ENCODE peak calls at places on chromosomes 11 and 22, in six cellular contexts. P, O, E, M, Y and K are unnamed samples.

GRCh38 chr22:37739000-37739399 is 42.2 kb downstream of the TRIOBP start:
- DNase-seq in M (no peak), P (no peak), Y (no peak), E (peak; percentile 52), O (no peak), K (peak; percentile 60)

GRCh38 chr11:121553806-121554205 is 101.0 kb upstream of the SORL1-AS1 start:
- DNase-seq in P (no peak), M (no peak), Y (no peak), E (no peak), O (no peak), K (no peak)

GRCh38 chr22:22748756-22749155 is 104.3 kb downstream of the GGTLC2 start:
- DNase-seq in M (no peak), O (no peak), Y (no peak), P (no peak), E (no peak), K (no peak)

GRCh38 chr11:77082838-77083552 is 16.2 kb downstream of the CAPN5 start:
- DNase-seq in P (no peak), M (peak; percentile 23), Y (no peak), O (peak; percentile 63), E (no peak), K (peak; percentile 62)

GRCh38 chr22:43476341-43476740 is 64.5 kb downstream of the MPPED1 start:
- DNase-seq in O (no peak), E (no peak), M (no peak), P (no peak), Y (no peak), K (no peak)

GRCh38 chr11:12075822-12076821 is 34.3 kb upstream of the MICAL2 start:
- DNase-seq in Y (peak; percentile 77), O (no peak), E (no peak), M (no peak), P (peak; percentile 98), K (peak; percentile 88)

GRCh38 chr11:126339866-126340434 is 15.5 kb upstream of the ST3GAL4 start:
- DNase-seq in P (peak; percentile 95), O (no peak), Y (no peak), E (no peak), M (no peak), K (no peak)

GRCh38 chr11:69825037-69825834 is 6.0 kb upstream of the FGF3 start:
- DNase-seq in O (no peak), E (no peak), Y (peak; percentile 48), P (peak; percentile 67), M (no peak), K (no peak)

GRCh38 chr22:43279867-43280519 is 63.2 kb downstream of the SCUBE1 start:
- DNase-seq in Y (no peak), E (no peak), M (no peak), O (no peak), P (no peak), K (no peak)

GRCh38 chr22:41504397-41504796 is 35.5 kb downstream of the ACO2 start:
- DNase-seq in O (no peak), M (peak; percentile 73), Y (no peak), E (no peak), P (peak; percentile 75), K (no peak)

GRCh38 chr11:118889796-118890195 is 6.1 kb downstream of the CXCR5 start:
- DNase-seq in O (no peak), M (no peak), Y (no peak), P (peak; percentile 66), E (no peak), K (peak; percentile 79)

GRCh38 chr11:83827940-83828554 is 541.9 kb upstream of the CCDC90B start:
- DNase-seq in O (no peak), E (no peak), Y (peak; percentile 42), M (no peak), P (peak; percentile 29), K (peak; percentile 24)

GRCh38 chr11:117761993-117762392 is 35.0 kb downstream of the DSCAML1 start:
- DNase-seq in O (no peak), M (no peak), Y (no peak), E (no peak), P (no peak), K (no peak)

GRCh38 chr11:16030664-16031063 is 325.7 kb downstream of the SOX6 start:
- DNase-seq in Y (no peak), M (no peak), O (no peak), E (no peak), P (no peak), K (no peak)

GRCh38 chr11:60563553-60564235 is 48.5 kb downstream of the MS4A13 start:
- DNase-seq in O (no peak), E (no peak), M (no peak), Y (no peak), P (no peak), K (no peak)

GRCh38 chr11:130295657-130296056 is 19.1 kb downstream of the ZBTB44 start:
- DNase-seq in P (no peak), Y (no peak), O (no peak), M (no peak), E (no peak), K (no peak)

GRCh38 chr11:72233773-72234513 is 9.4 kb downstream of the INPPL1 start:
- DNase-seq in P (no peak), O (no peak), M (no peak), E (no peak), Y (no peak), K (no peak)

GRCh38 chr11:33692013-33692504 is 8.6 kb downstream of the C11orf91 start:
- DNase-seq in E (no peak), P (peak; percentile 94), M (peak; percentile 69), O (no peak), Y (peak; percentile 75), K (peak; percentile 62)

GRCh38 chr11:93606721-93607120 is 54.8 kb upstream of the CEP295 start:
- DNase-seq in Y (no peak), P (peak; percentile 26), E (no peak), O (no peak), M (no peak), K (no peak)

GRCh38 chr11:59173080-59173963 is 1.4 kb downstream of the DTX4 start:
- DNase-seq in E (no peak), M (peak; percentile 59), Y (peak; percentile 38), P (peak; percentile 19), O (no peak), K (no peak)

GRCh38 chr22:26998134-26998533 is 340.7 kb downstream of the MIAT start:
- DNase-seq in M (no peak), Y (no peak), E (no peak), O (no peak), P (peak; percentile 51), K (no peak)

GRCh38 chr22:18970180-18970947 is 34.3 kb upstream of the PRODH start:
- DNase-seq in P (no peak), M (no peak), E (no peak), Y (no peak), O (no peak), K (no peak)

GRCh38 chr11:8087756-8088155 is 6.7 kb downstream of the TUB start:
- DNase-seq in Y (no peak), M (no peak), E (no peak), P (no peak), O (no peak), K (no peak)

GRCh38 chr11:114064216-114064615 is 4.7 kb downstream of the ZBTB16 start:
- DNase-seq in O (no peak), E (no peak), Y (no peak), M (no peak), P (no peak), K (no peak)

GRCh38 chr11:62145261-62145871 is 21.6 kb downstream of the INCENP start:
- DNase-seq in M (peak; percentile 29), P (no peak), E (no peak), Y (no peak), O (no peak), K (no peak)

GRCh38 chr11:123454060-123454651 is 24.1 kb downstream of the GRAMD1B start:
- DNase-seq in O (no peak), E (peak; percentile 72), Y (no peak), P (peak; percentile 99), M (no peak), K (no peak)

GRCh38 chr11:62146476-62147200 is 22.8 kb downstream of the INCENP start:
- DNase-seq in M (peak; percentile 22), E (no peak), Y (no peak), O (no peak), P (no peak), K (no peak)

GRCh38 chr11:102564110-102564509 is 33.6 kb upstream of the MMP7 start:
- DNase-seq in O (no peak), P (peak; percentile 80), M (no peak), Y (peak; percentile 82), E (no peak), K (peak; percentile 34)

GRCh38 chr22:33018232-33018864 is 39.8 kb downstream of the SYN3 start:
- DNase-seq in E (peak; percentile 43), O (peak; percentile 36), P (peak; percentile 27), Y (peak; percentile 25), M (peak; percentile 74), K (peak; percentile 75)